ENCODE peak calls at places on chromosomes 11 and 22, in five cellular contexts. N is heart left ventricle, X is left ventricle myocardium inferior, O is prostate gland, T is cardiac muscle cell. E is an unnamed sample.
A peak's percentile ranks its signal among the peaks of the same experiment; 100 is the strongest.

GRCh38 chr11:117574551-117574950 is 222.5 kb downstream of the DSCAML1 start:
- DNase-seq in N (no peak), X (no peak), O (no peak), T (no peak), E (no peak)

GRCh38 chr22:30857103-30857502 is 111.5 kb downstream of the MORC2 start:
- DNase-seq in N (no peak), X (no peak), O (no peak), T (no peak), E (no peak)

GRCh38 chr11:47847892-47848635 is at the start of gene NUP160:
- DNase-seq in N (peak; percentile 90), X (peak; percentile 89), O (peak; percentile 85), T (peak; percentile 69), E (peak; percentile 90)

GRCh38 chr11:19730373-19730772 is 17.7 kb downstream of the NAV2 start:
- DNase-seq in N (peak; percentile 57), X (peak; percentile 31), O (no peak), T (no peak), E (no peak)

GRCh38 chr11:10348650-10349280 is 43.9 kb downstream of the ADM start:
- DNase-seq in N (no peak), X (no peak), O (peak; percentile 56), T (peak; percentile 64), E (no peak)

GRCh38 chr11:61054927-61055562 is 47.2 kb upstream of the CD5 start:
- DNase-seq in N (no peak), X (no peak), O (no peak), T (no peak), E (no peak)

GRCh38 chr22:30325065-30325720 is 1.5 kb downstream of the TBC1D10A start:
- DNase-seq in N (peak; percentile 56), X (no peak), O (peak; percentile 76), T (peak; percentile 85), E (peak; percentile 64)

GRCh38 chr22:46297151-46297819 is 615 bp downstream of the GTSE1 start:
- DNase-seq in N (no peak), X (peak; percentile 26), O (no peak), T (peak; percentile 30), E (peak; percentile 20)

GRCh38 chr11:60790726-60791125 is 5.6 kb downstream of the MS4A10 start:
- DNase-seq in N (no peak), X (no peak), O (no peak), T (no peak), E (no peak)

GRCh38 chr22:41524283-41524682 is 20.0 kb downstream of the POLR3H start:
- DNase-seq in N (peak; percentile 82), X (peak; percentile 71), O (peak; percentile 68), T (peak; percentile 40), E (peak; percentile 87)

GRCh38 chr22:49691256-49691655 is 136.4 kb downstream of the BRD1 start:
- DNase-seq in N (no peak), X (no peak), O (no peak), T (no peak), E (no peak)

GRCh38 chr22:44304354-44304753 is 8.4 kb downstream of the SHISAL1 start:
- DNase-seq in N (no peak), X (no peak), O (no peak), T (peak; percentile 18), E (no peak)

GRCh38 chr11:44235765-44236201 is 74.2 kb downstream of the ALX4 start:
- DNase-seq in N (no peak), X (no peak), O (no peak), T (peak; percentile 61), E (no peak)

GRCh38 chr11:62444271-62444833 is 25.5 kb downstream of the SCGB1A1 start:
- DNase-seq in N (peak; percentile 82), X (peak; percentile 62), O (no peak), T (peak; percentile 78), E (peak; percentile 39)

GRCh38 chr11:35347173-35347878 is 72.0 kb downstream of the SLC1A2 start:
- DNase-seq in N (no peak), X (no peak), O (no peak), T (no peak), E (no peak)

GRCh38 chr11:61266602-61267001 is 25.6 kb downstream of the PGA5 start:
- DNase-seq in N (no peak), X (no peak), O (no peak), T (no peak), E (no peak)

GRCh38 chr22:30880847-30881246 is 87.7 kb downstream of the MORC2 start:
- DNase-seq in N (no peak), X (no peak), O (no peak), T (no peak), E (no peak)

GRCh38 chr11:122933434-122933833 is 48.2 kb downstream of the BSX start:
- DNase-seq in N (no peak), X (no peak), O (no peak), T (peak; percentile 19), E (no peak)

GRCh38 chr11:103994111-103994510 is 42.3 kb upstream of the DDI1 start:
- DNase-seq in N (no peak), X (no peak), O (no peak), T (no peak), E (no peak)

GRCh38 chr11:97280347-97280746 is 890.5 kb downstream of the JRKL start:
- DNase-seq in N (no peak), X (no peak), O (no peak), T (no peak), E (no peak)

GRCh38 chr11:43904737-43905515 is 24.3 kb downstream of the ALKBH3 start:
- DNase-seq in N (no peak), X (no peak), O (no peak), T (peak; percentile 82), E (no peak)

GRCh38 chr11:105000167-105000566 is 22.8 kb downstream of the CASP5 start:
- DNase-seq in N (no peak), X (no peak), O (no peak), T (no peak), E (no peak)

GRCh38 chr11:12802418-12803085 is 128.3 kb downstream of the TEAD1 start:
- DNase-seq in N (peak; percentile 39), X (no peak), O (peak; percentile 84), T (peak; percentile 79), E (peak; percentile 94)

GRCh38 chr22:48265000-48265625 is 1502.7 kb downstream of the TBC1D22A start:
- DNase-seq in N (no peak), X (no peak), O (no peak), T (no peak), E (no peak)

GRCh38 chr22:29936186-29936585 is 53.2 kb downstream of the MTMR3 start:
- DNase-seq in N (no peak), X (no peak), O (peak; percentile 6), T (no peak), E (no peak)

GRCh38 chr11:57482782-57483569 is 22.6 kb downstream of the RTN4RL2 start:
- DNase-seq in N (no peak), X (peak; percentile 40), O (no peak), T (peak; percentile 62), E (peak; percentile 68)

GRCh38 chr22:45376703-45377102 is 36.7 kb downstream of the SMC1B start:
- DNase-seq in N (peak; percentile 47), X (no peak), O (no peak), T (peak; percentile 81), E (peak; percentile 10)

GRCh38 chr11:36147491-36147890 is 141.7 kb downstream of the COMMD9 start:
- DNase-seq in N (no peak), X (no peak), O (no peak), T (no peak), E (no peak)

GRCh38 chr11:65954771-65955170 is 6.8 kb upstream of the SART1 start:
- DNase-seq in N (no peak), X (no peak), O (no peak), T (no peak), E (no peak)

GRCh38 chr11:27904358-27905055 is 203.4 kb downstream of the KIF18A start:
- DNase-seq in N (no peak), X (no peak), O (no peak), T (no peak), E (no peak)

GRCh38 chr11:17272823-17273222 is 3.7 kb upstream of the NUCB2 start:
- DNase-seq in N (no peak), X (no peak), O (no peak), T (no peak), E (no peak)

GRCh38 chr11:114621950-114622809 is 26.6 kb upstream of the NXPE4 start:
- DNase-seq in N (no peak), X (no peak), O (no peak), T (no peak), E (no peak)
- H3K9me3 ChIP-seq in N (no peaks in the 10 kb centered on the region), X (peaks cover 14% of the 10 kb centered on the region), O (no peaks in the 10 kb centered on the region), T (peaks cover 7% of the 10 kb centered on the region), E (no peaks in the 10 kb centered on the region)

GRCh38 chr11:125390949-125391348 is 105.1 kb downstream of the FEZ1 start:
- DNase-seq in N (no peak), X (no peak), O (no peak), T (peak; percentile 83), E (no peak)

GRCh38 chr11:125394306-125394705 is 101.8 kb downstream of the FEZ1 start:
- DNase-seq in N (no peak), X (no peak), O (no peak), T (no peak), E (peak; percentile 69)

GRCh38 chr11:125397421-125397820 is 98.6 kb downstream of the FEZ1 start:
- DNase-seq in N (no peak), X (no peak), O (no peak), T (no peak), E (no peak)

GRCh38 chr11:125389339-125390166 is 106.5 kb downstream of the FEZ1 start:
- DNase-seq in N (no peak), X (no peak), O (no peak), T (no peak), E (no peak)

DNA sequence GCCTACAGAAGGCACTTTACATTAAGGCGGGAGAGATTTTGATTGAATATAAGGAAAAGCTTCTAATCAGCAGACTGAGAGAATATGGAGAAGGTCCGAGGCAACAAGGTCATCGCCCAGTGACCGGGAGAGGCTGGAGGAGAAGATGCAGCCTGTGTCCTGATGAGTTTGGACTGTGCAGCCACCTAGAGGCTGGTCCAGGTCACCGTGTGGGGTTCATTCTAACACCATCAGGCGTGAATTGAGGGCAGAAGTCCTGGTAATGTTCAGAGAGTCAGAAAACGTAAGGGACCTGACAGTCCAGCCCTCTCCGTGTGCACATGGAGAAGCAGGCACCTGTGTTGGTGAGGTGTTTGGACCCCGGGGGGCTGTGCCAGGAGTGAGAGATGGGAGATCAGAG is 102.7 kb downstream of the FEZ1 start:
- DNase-seq in N (no peak), X (no peak), O (no peak), T (no peak), E (no peak)
- TF ChIP-seq CTCF in N (no peak), X (no peak), O (no peak), T (no peak), E (no peak)

GRCh38 chr11:24239016-24239720 is 257.7 kb upstream of the LUZP2 start:
- DNase-seq in N (no peak), X (no peak), O (no peak), T (peak; percentile 49), E (peak; percentile 32)
- H3K4me1 ChIP-seq in N (no peaks in the 10 kb centered on the region), X (no peaks in the 10 kb centered on the region), O (no peaks in the 10 kb centered on the region), T (no peaks in the 10 kb centered on the region), E (peaks cover 6% of the 10 kb centered on the region)

GRCh38 chr11:58740447-58740846 is 8.7 kb upstream of the GLYAT start:
- DNase-seq in N (no peak), X (no peak), O (no peak), T (no peak), E (no peak)

GRCh38 chr11:58742981-58743880 is 11.5 kb upstream of the GLYAT start:
- DNase-seq in N (no peak), X (no peak), O (no peak), T (no peak), E (no peak)

GRCh38 chr11:58742140-58742539 is 10.4 kb upstream of the GLYAT start:
- DNase-seq in N (no peak), X (no peak), O (no peak), T (no peak), E (no peak)

GRCh38 chr11:58741127-58741526 is 9.4 kb upstream of the GLYAT start:
- DNase-seq in N (no peak), X (no peak), O (no peak), T (no peak), E (no peak)

GRCh38 chr11:58739725-58740430 is 8.1 kb upstream of the GLYAT start:
- DNase-seq in N (no peak), X (no peak), O (no peak), T (no peak), E (no peak)
- H3K9me3 ChIP-seq in N (no peaks in the 10 kb centered on the region), X (peaks cover 59% of the 10 kb centered on the region), O (no peaks in the 10 kb centered on the region), T (no peaks in the 10 kb centered on the region), E (no peaks in the 10 kb centered on the region)

E was measured in thyroid gland.